ENCODE peak calls at places on chromosomes 13 and 19, in six cellular contexts. H is NCI-H460; D is non-pigmented ciliary epithelial cell; O is effector CD4-positive, alpha-beta T cell; Y is T-helper 1 cell; T is A172. M is an unnamed sample.

GRCh38 chr13:73740681-73741080 is 393.5 kb downstream of the KLF12 start:
- DNase-seq in H (no peak), D (no peak), O (no peak), Y (no peak), T (no peak), M (peak)

GRCh38 chr19:18340990-18341868 is 831 bp downstream of the PGPEP1 start:
- DNase-seq in H (no peak), D (no peak), O (peak), Y (peak), T (peak), M (no peak)

GRCh38 chr13:36377822-36378480 is 31.8 kb upstream of the SPART start:
- DNase-seq in H (no peak), D (peak), O (no peak), Y (no peak), T (no peak), M (no peak)

GRCh38 chr13:53217221-53217620 is 188.6 kb downstream of the OLFM4 start:
- DNase-seq in H (no peak), D (no peak), O (no peak), Y (no peak), T (no peak), M (no peak)

GRCh38 chr19:14395710-14396338 is 14.6 kb downstream of the ADGRE5 start:
- DNase-seq in H (no peak), D (no peak), O (no peak), Y (no peak), T (no peak), M (no peak)

GRCh38 chr13:77384999-77385398 is 58.1 kb upstream of the MYCBP2 start:
- DNase-seq in H (no peak), D (no peak), O (no peak), Y (no peak), T (no peak), M (no peak)

GRCh38 chr19:29667941-29668340 is 2.7 kb downstream of the PLEKHF1 start:
- DNase-seq in H (no peak), D (no peak), O (peak), Y (peak), T (no peak), M (no peak)

GRCh38 chr13:113874579-113875428 is 10.9 kb upstream of the GAS6 start:
- DNase-seq in H (no peak), D (no peak), O (no peak), Y (no peak), T (no peak), M (no peak)

GRCh38 chr13:66933994-66934393 is 296.1 kb downstream of the PCDH9 start:
- DNase-seq in H (peak), D (peak), O (no peak), Y (no peak), T (peak), M (peak)

GRCh38 chr13:73077867-73078266 is 19.1 kb downstream of the KLF5 start:
- DNase-seq in H (no peak), D (no peak), O (no peak), Y (no peak), T (no peak), M (no peak)

M was measured in skeletal muscle cell.